ENCODE peak calls at places on chromosomes 7 and 10, in nine cellular contexts. One of them, this sample, is unnamed.

GRCh38 chr10:84665883-84666463 is 337.6 kb downstream of the CCSER2 start:
- DNase-seq in NCI-H1417: peak; percentile 11
- DNase-seq in nephron progenitor cell: peak; percentile 18
- DNase-seq in dorsolateral prefrontal cortex: no peak
- DNase-seq in HFFc6: no peak
- DNase-seq in T-helper 9 cell: no peak
- DNase-seq in A673: peak; percentile 47
- DNase-seq in activated CD4-positive, alpha-beta T cell treated with anti-CD3 and anti-CD28 coated beads, Interleukin-2, amount 50 U/mL, for 24 hours: no peak
- DNase-seq in activated naive CD8-positive, alpha-beta T cell treated with anti-CD3 and anti-CD28 coated beads for 36 hours: peak; percentile 20
- DNase-seq in this sample: no peak

GRCh38 chr10:43131256-43131655 is 7.0 kb upstream of the CSGALNACT2 start:
- DNase-seq in activated CD4-positive, alpha-beta T cell treated with anti-CD3 and anti-CD28 coated beads, Interleukin-2, amount 50 U/mL, for 24 hours: no peak
- DNase-seq in NCI-H1417: no peak
- DNase-seq in HFFc6: no peak
- DNase-seq in T-helper 9 cell: no peak
- DNase-seq in nephron progenitor cell: no peak
- DNase-seq in activated naive CD8-positive, alpha-beta T cell treated with anti-CD3 and anti-CD28 coated beads for 36 hours: no peak
- DNase-seq in dorsolateral prefrontal cortex: no peak
- DNase-seq in A673: no peak
- DNase-seq in this sample: no peak

GRCh38 chr10:125156196-125156595 is 4.2 kb downstream of the CTBP2 start:
- DNase-seq in NCI-H1417: peak; percentile 14
- DNase-seq in activated naive CD8-positive, alpha-beta T cell treated with anti-CD3 and anti-CD28 coated beads for 36 hours: no peak
- DNase-seq in dorsolateral prefrontal cortex: no peak
- DNase-seq in nephron progenitor cell: no peak
- DNase-seq in A673: no peak
- DNase-seq in activated CD4-positive, alpha-beta T cell treated with anti-CD3 and anti-CD28 coated beads, Interleukin-2, amount 50 U/mL, for 24 hours: no peak
- DNase-seq in HFFc6: no peak
- DNase-seq in T-helper 9 cell: no peak
- DNase-seq in this sample: no peak

GRCh38 chr10:96831867-96832720 is at the start of gene LCOR:
- DNase-seq in HFFc6: peak; percentile 66
- DNase-seq in nephron progenitor cell: peak; percentile 87
- DNase-seq in T-helper 9 cell: peak; percentile 74
- DNase-seq in dorsolateral prefrontal cortex: peak; percentile 65
- DNase-seq in A673: peak; percentile 94
- DNase-seq in NCI-H1417: peak; percentile 89
- DNase-seq in activated naive CD8-positive, alpha-beta T cell treated with anti-CD3 and anti-CD28 coated beads for 36 hours: peak; percentile 90
- DNase-seq in activated CD4-positive, alpha-beta T cell treated with anti-CD3 and anti-CD28 coated beads, Interleukin-2, amount 50 U/mL, for 24 hours: peak; percentile 75
- DNase-seq in this sample: peak; percentile 82

GRCh38 chr7:85764034-85764433 is 577.2 kb upstream of the SEMA3D start:
- DNase-seq in NCI-H1417: no peak
- DNase-seq in HFFc6: no peak
- DNase-seq in T-helper 9 cell: no peak
- DNase-seq in activated naive CD8-positive, alpha-beta T cell treated with anti-CD3 and anti-CD28 coated beads for 36 hours: no peak
- DNase-seq in dorsolateral prefrontal cortex: no peak
- DNase-seq in activated CD4-positive, alpha-beta T cell treated with anti-CD3 and anti-CD28 coated beads, Interleukin-2, amount 50 U/mL, for 24 hours: no peak
- DNase-seq in A673: no peak
- DNase-seq in nephron progenitor cell: no peak
- DNase-seq in this sample: no peak

GRCh38 chr7:26664735-26665420 is 199.5 kb downstream of the SKAP2 start:
- DNase-seq in NCI-H1417: peak; percentile 70
- DNase-seq in nephron progenitor cell: no peak
- DNase-seq in A673: peak; percentile 22
- DNase-seq in T-helper 9 cell: no peak
- DNase-seq in dorsolateral prefrontal cortex: no peak
- DNase-seq in activated CD4-positive, alpha-beta T cell treated with anti-CD3 and anti-CD28 coated beads, Interleukin-2, amount 50 U/mL, for 24 hours: no peak
- DNase-seq in activated naive CD8-positive, alpha-beta T cell treated with anti-CD3 and anti-CD28 coated beads for 36 hours: peak; percentile 22
- DNase-seq in HFFc6: no peak
- DNase-seq in this sample: no peak

GRCh38 chr7:41010967-41011366 is 691.9 kb downstream of the INHBA start:
- DNase-seq in A673: no peak
- DNase-seq in NCI-H1417: no peak
- DNase-seq in T-helper 9 cell: no peak
- DNase-seq in nephron progenitor cell: no peak
- DNase-seq in dorsolateral prefrontal cortex: no peak
- DNase-seq in HFFc6: peak; percentile 12
- DNase-seq in activated naive CD8-positive, alpha-beta T cell treated with anti-CD3 and anti-CD28 coated beads for 36 hours: no peak
- DNase-seq in activated CD4-positive, alpha-beta T cell treated with anti-CD3 and anti-CD28 coated beads, Interleukin-2, amount 50 U/mL, for 24 hours: no peak
- DNase-seq in this sample: no peak

GRCh38 chr10:108757946-108758345 is 1165.4 kb downstream of the XPNPEP1 start:
- DNase-seq in nephron progenitor cell: no peak
- DNase-seq in activated CD4-positive, alpha-beta T cell treated with anti-CD3 and anti-CD28 coated beads, Interleukin-2, amount 50 U/mL, for 24 hours: no peak
- DNase-seq in activated naive CD8-positive, alpha-beta T cell treated with anti-CD3 and anti-CD28 coated beads for 36 hours: no peak
- DNase-seq in HFFc6: no peak
- DNase-seq in dorsolateral prefrontal cortex: no peak
- DNase-seq in T-helper 9 cell: no peak
- DNase-seq in NCI-H1417: no peak
- DNase-seq in A673: no peak
- DNase-seq in this sample: no peak

GRCh38 chr7:33903770-33904679 is 1.3 kb upstream of the BMPER start:
- DNase-seq in A673: peak; percentile 68
- DNase-seq in dorsolateral prefrontal cortex: peak; percentile 68
- DNase-seq in T-helper 9 cell: no peak
- DNase-seq in activated naive CD8-positive, alpha-beta T cell treated with anti-CD3 and anti-CD28 coated beads for 36 hours: peak; percentile 8
- DNase-seq in activated CD4-positive, alpha-beta T cell treated with anti-CD3 and anti-CD28 coated beads, Interleukin-2, amount 50 U/mL, for 24 hours: no peak
- DNase-seq in NCI-H1417: peak; percentile 74
- DNase-seq in HFFc6: peak; percentile 33
- DNase-seq in nephron progenitor cell: peak; percentile 59
- DNase-seq in this sample: no peak

GRCh38 chr10:119459681-119460340 is 82.7 kb downstream of the RGS10 start:
- DNase-seq in HFFc6: no peak
- DNase-seq in A673: no peak
- DNase-seq in activated naive CD8-positive, alpha-beta T cell treated with anti-CD3 and anti-CD28 coated beads for 36 hours: no peak
- DNase-seq in activated CD4-positive, alpha-beta T cell treated with anti-CD3 and anti-CD28 coated beads, Interleukin-2, amount 50 U/mL, for 24 hours: no peak
- DNase-seq in dorsolateral prefrontal cortex: no peak
- DNase-seq in nephron progenitor cell: no peak
- DNase-seq in T-helper 9 cell: no peak
- DNase-seq in NCI-H1417: no peak
- DNase-seq in this sample: no peak

GRCh38 chr10:89250814-89251416 is 660 bp downstream of the LIPA start:
- DNase-seq in T-helper 9 cell: no peak
- DNase-seq in activated naive CD8-positive, alpha-beta T cell treated with anti-CD3 and anti-CD28 coated beads for 36 hours: no peak
- DNase-seq in NCI-H1417: peak; percentile 69
- DNase-seq in nephron progenitor cell: no peak
- DNase-seq in dorsolateral prefrontal cortex: no peak
- DNase-seq in activated CD4-positive, alpha-beta T cell treated with anti-CD3 and anti-CD28 coated beads, Interleukin-2, amount 50 U/mL, for 24 hours: no peak
- DNase-seq in HFFc6: no peak
- DNase-seq in A673: peak; percentile 19
- DNase-seq in this sample: no peak

GRCh38 chr7:26397786-26398435 is 106.2 kb downstream of the SNX10 start:
- DNase-seq in HFFc6: no peak
- DNase-seq in dorsolateral prefrontal cortex: peak; percentile 40
- DNase-seq in A673: no peak
- DNase-seq in nephron progenitor cell: peak; percentile 59
- DNase-seq in NCI-H1417: peak; percentile 92
- DNase-seq in activated naive CD8-positive, alpha-beta T cell treated with anti-CD3 and anti-CD28 coated beads for 36 hours: peak; percentile 44
- DNase-seq in activated CD4-positive, alpha-beta T cell treated with anti-CD3 and anti-CD28 coated beads, Interleukin-2, amount 50 U/mL, for 24 hours: peak; percentile 1
- DNase-seq in T-helper 9 cell: no peak
- DNase-seq in this sample: no peak

GRCh38 chr10:44478040-44478439 is 93.1 kb upstream of the CXCL12 start:
- DNase-seq in HFFc6: no peak
- DNase-seq in nephron progenitor cell: no peak
- DNase-seq in NCI-H1417: no peak
- DNase-seq in activated naive CD8-positive, alpha-beta T cell treated with anti-CD3 and anti-CD28 coated beads for 36 hours: no peak
- DNase-seq in A673: no peak
- DNase-seq in T-helper 9 cell: no peak
- DNase-seq in dorsolateral prefrontal cortex: no peak
- DNase-seq in activated CD4-positive, alpha-beta T cell treated with anti-CD3 and anti-CD28 coated beads, Interleukin-2, amount 50 U/mL, for 24 hours: no peak
- DNase-seq in this sample: no peak

GRCh38 chr10:127418536-127419168 is 130.5 kb upstream of the NPS start:
- DNase-seq in NCI-H1417: no peak
- DNase-seq in A673: no peak
- DNase-seq in dorsolateral prefrontal cortex: no peak
- DNase-seq in activated CD4-positive, alpha-beta T cell treated with anti-CD3 and anti-CD28 coated beads, Interleukin-2, amount 50 U/mL, for 24 hours: no peak
- DNase-seq in T-helper 9 cell: no peak
- DNase-seq in activated naive CD8-positive, alpha-beta T cell treated with anti-CD3 and anti-CD28 coated beads for 36 hours: no peak
- DNase-seq in HFFc6: no peak
- DNase-seq in nephron progenitor cell: no peak
- DNase-seq in this sample: no peak

GRCh38 chr10:8061274-8062211 is 7.1 kb downstream of the GATA3 start:
- DNase-seq in A673: no peak
- DNase-seq in T-helper 9 cell: no peak
- DNase-seq in activated naive CD8-positive, alpha-beta T cell treated with anti-CD3 and anti-CD28 coated beads for 36 hours: peak; percentile 59
- DNase-seq in NCI-H1417: no peak
- DNase-seq in activated CD4-positive, alpha-beta T cell treated with anti-CD3 and anti-CD28 coated beads, Interleukin-2, amount 50 U/mL, for 24 hours: no peak
- DNase-seq in HFFc6: no peak
- DNase-seq in nephron progenitor cell: no peak
- DNase-seq in dorsolateral prefrontal cortex: no peak
- DNase-seq in this sample: peak; percentile 60

GRCh38 chr7:1981878-1982230 is 250.9 kb downstream of the MAD1L1 start:
- DNase-seq in nephron progenitor cell: no peak
- DNase-seq in A673: no peak
- DNase-seq in activated CD4-positive, alpha-beta T cell treated with anti-CD3 and anti-CD28 coated beads, Interleukin-2, amount 50 U/mL, for 24 hours: no peak
- DNase-seq in dorsolateral prefrontal cortex: no peak
- DNase-seq in NCI-H1417: no peak
- DNase-seq in activated naive CD8-positive, alpha-beta T cell treated with anti-CD3 and anti-CD28 coated beads for 36 hours: no peak
- DNase-seq in HFFc6: no peak
- DNase-seq in T-helper 9 cell: no peak
- DNase-seq in this sample: no peak